ENCODE peak calls at places on chromosomes 5 and 9, in six cellular contexts. One of them, this sample, is unnamed.

GRCh38 chr9:97553141-97553540 is 51.7 kb downstream of the TMOD1 start:
- DNase-seq in lung microvascular endothelial cell: no peak
- DNase-seq in stimulated activated CD4-positive, alpha-beta T cell treated with anti-CD3 and anti-CD28 coated beads, Interleukin-2, amount 100 ng/mL, for 24 hours: no peak
- DNase-seq in activated T-helper 2 cell treated with anti-CD3 and anti-CD28 coated beads, Interferon-gamma antibody, Interleukin-2, Interleukin-4, amounts not matched to agents 10 μg/mL and 5 μg/mL and 100 μg/mL, durations not matched to agents 14 hours and 24 hours and 36 hours: no peak
- DNase-seq in HuH-7.5: no peak
- DNase-seq in stimulated activated CD8-positive, alpha-beta memory T cell treated with anti-CD3 and anti-CD28 coated beads, Interleukin-4, amount 100 ng/mL, for 24 hours: no peak
- DNase-seq in this sample: no peak

GRCh38 chr9:78676009-78676408 is 379.1 kb downstream of the PSAT1 start:
- DNase-seq in lung microvascular endothelial cell: no peak
- DNase-seq in stimulated activated CD4-positive, alpha-beta T cell treated with anti-CD3 and anti-CD28 coated beads, Interleukin-2, amount 100 ng/mL, for 24 hours: no peak
- DNase-seq in activated T-helper 2 cell treated with anti-CD3 and anti-CD28 coated beads, Interferon-gamma antibody, Interleukin-2, Interleukin-4, amounts not matched to agents 10 μg/mL and 5 μg/mL and 100 μg/mL, durations not matched to agents 14 hours and 24 hours and 36 hours: no peak
- DNase-seq in HuH-7.5: no peak
- DNase-seq in stimulated activated CD8-positive, alpha-beta memory T cell treated with anti-CD3 and anti-CD28 coated beads, Interleukin-4, amount 100 ng/mL, for 24 hours: no peak
- DNase-seq in this sample: no peak

GRCh38 chr9:124810513-124811355 is 33.8 kb downstream of the OLFML2A start:
- DNase-seq in lung microvascular endothelial cell: peak; percentile 53
- DNase-seq in stimulated activated CD4-positive, alpha-beta T cell treated with anti-CD3 and anti-CD28 coated beads, Interleukin-2, amount 100 ng/mL, for 24 hours: no peak
- DNase-seq in activated T-helper 2 cell treated with anti-CD3 and anti-CD28 coated beads, Interferon-gamma antibody, Interleukin-2, Interleukin-4, amounts not matched to agents 10 μg/mL and 5 μg/mL and 100 μg/mL, durations not matched to agents 14 hours and 24 hours and 36 hours: no peak
- DNase-seq in HuH-7.5: peak; percentile 54
- DNase-seq in stimulated activated CD8-positive, alpha-beta memory T cell treated with anti-CD3 and anti-CD28 coated beads, Interleukin-4, amount 100 ng/mL, for 24 hours: no peak
- DNase-seq in this sample: peak; percentile 40

GRCh38 chr5:31889131-31889561 is 250.2 kb downstream of the PDZD2 start:
- DNase-seq in lung microvascular endothelial cell: no peak
- DNase-seq in stimulated activated CD4-positive, alpha-beta T cell treated with anti-CD3 and anti-CD28 coated beads, Interleukin-2, amount 100 ng/mL, for 24 hours: no peak
- DNase-seq in activated T-helper 2 cell treated with anti-CD3 and anti-CD28 coated beads, Interferon-gamma antibody, Interleukin-2, Interleukin-4, amounts not matched to agents 10 μg/mL and 5 μg/mL and 100 μg/mL, durations not matched to agents 14 hours and 24 hours and 36 hours: no peak
- DNase-seq in HuH-7.5: no peak
- DNase-seq in stimulated activated CD8-positive, alpha-beta memory T cell treated with anti-CD3 and anti-CD28 coated beads, Interleukin-4, amount 100 ng/mL, for 24 hours: no peak
- DNase-seq in this sample: no peak

GRCh38 chr5:68884893-68885292 is 208.9 kb upstream of the SLC30A5 start:
- DNase-seq in lung microvascular endothelial cell: peak; percentile 13
- DNase-seq in stimulated activated CD4-positive, alpha-beta T cell treated with anti-CD3 and anti-CD28 coated beads, Interleukin-2, amount 100 ng/mL, for 24 hours: no peak
- DNase-seq in activated T-helper 2 cell treated with anti-CD3 and anti-CD28 coated beads, Interferon-gamma antibody, Interleukin-2, Interleukin-4, amounts not matched to agents 10 μg/mL and 5 μg/mL and 100 μg/mL, durations not matched to agents 14 hours and 24 hours and 36 hours: no peak
- DNase-seq in HuH-7.5: no peak
- DNase-seq in stimulated activated CD8-positive, alpha-beta memory T cell treated with anti-CD3 and anti-CD28 coated beads, Interleukin-4, amount 100 ng/mL, for 24 hours: no peak
- DNase-seq in this sample: no peak

GRCh38 chr9:122180633-122181032 is 20.9 kb downstream of the MORN5 start:
- DNase-seq in lung microvascular endothelial cell: peak; percentile 31
- DNase-seq in stimulated activated CD4-positive, alpha-beta T cell treated with anti-CD3 and anti-CD28 coated beads, Interleukin-2, amount 100 ng/mL, for 24 hours: no peak
- DNase-seq in activated T-helper 2 cell treated with anti-CD3 and anti-CD28 coated beads, Interferon-gamma antibody, Interleukin-2, Interleukin-4, amounts not matched to agents 10 μg/mL and 5 μg/mL and 100 μg/mL, durations not matched to agents 14 hours and 24 hours and 36 hours: no peak
- DNase-seq in HuH-7.5: no peak
- DNase-seq in stimulated activated CD8-positive, alpha-beta memory T cell treated with anti-CD3 and anti-CD28 coated beads, Interleukin-4, amount 100 ng/mL, for 24 hours: no peak
- DNase-seq in this sample: peak; percentile 68

GRCh38 chr5:78260771-78261170 is 33.7 kb downstream of the AP3B1 start:
- DNase-seq in lung microvascular endothelial cell: no peak
- DNase-seq in stimulated activated CD4-positive, alpha-beta T cell treated with anti-CD3 and anti-CD28 coated beads, Interleukin-2, amount 100 ng/mL, for 24 hours: no peak
- DNase-seq in activated T-helper 2 cell treated with anti-CD3 and anti-CD28 coated beads, Interferon-gamma antibody, Interleukin-2, Interleukin-4, amounts not matched to agents 10 μg/mL and 5 μg/mL and 100 μg/mL, durations not matched to agents 14 hours and 24 hours and 36 hours: no peak
- DNase-seq in HuH-7.5: no peak
- DNase-seq in stimulated activated CD8-positive, alpha-beta memory T cell treated with anti-CD3 and anti-CD28 coated beads, Interleukin-4, amount 100 ng/mL, for 24 hours: no peak
- DNase-seq in this sample: no peak

GRCh38 chr9:21317956-21318923 is 13.1 kb upstream of the IFNA5 start:
- DNase-seq in lung microvascular endothelial cell: peak; percentile 75
- DNase-seq in stimulated activated CD4-positive, alpha-beta T cell treated with anti-CD3 and anti-CD28 coated beads, Interleukin-2, amount 100 ng/mL, for 24 hours: no peak
- DNase-seq in activated T-helper 2 cell treated with anti-CD3 and anti-CD28 coated beads, Interferon-gamma antibody, Interleukin-2, Interleukin-4, amounts not matched to agents 10 μg/mL and 5 μg/mL and 100 μg/mL, durations not matched to agents 14 hours and 24 hours and 36 hours: no peak
- DNase-seq in HuH-7.5: no peak
- DNase-seq in stimulated activated CD8-positive, alpha-beta memory T cell treated with anti-CD3 and anti-CD28 coated beads, Interleukin-4, amount 100 ng/mL, for 24 hours: no peak
- DNase-seq in this sample: peak; percentile 85

GRCh38 chr5:2569201-2569600 is 182.3 kb downstream of the IRX2 start:
- DNase-seq in lung microvascular endothelial cell: no peak
- DNase-seq in stimulated activated CD4-positive, alpha-beta T cell treated with anti-CD3 and anti-CD28 coated beads, Interleukin-2, amount 100 ng/mL, for 24 hours: no peak
- DNase-seq in activated T-helper 2 cell treated with anti-CD3 and anti-CD28 coated beads, Interferon-gamma antibody, Interleukin-2, Interleukin-4, amounts not matched to agents 10 μg/mL and 5 μg/mL and 100 μg/mL, durations not matched to agents 14 hours and 24 hours and 36 hours: no peak
- DNase-seq in HuH-7.5: no peak
- DNase-seq in stimulated activated CD8-positive, alpha-beta memory T cell treated with anti-CD3 and anti-CD28 coated beads, Interleukin-4, amount 100 ng/mL, for 24 hours: no peak
- DNase-seq in this sample: no peak